ENCODE peak calls at places on chromosome 6, in five cellular contexts. T is neuronal stem cell, B is H1, A is mesenchymal stem cell, G is trophoblast cell. I is an unnamed sample.

GRCh38 chr6:158999669-159000403 is at the start of gene RSPH3:
- DNase-seq in T (peak), B (peak), A (peak), G (peak), I (peak)

GRCh38 chr6:122839477-122839876 is 50.4 kb downstream of the SMPDL3A start:
- DNase-seq in T (peak), B (peak), A (peak), G (peak), I (peak)

GRCh38 chr6:167907837-167908681 is 81.3 kb downstream of the AFDN start:
- DNase-seq in T (no peak), B (no peak), A (peak), G (peak), I (peak)

GRCh38 chr6:161462148-161462547 is 188.3 kb upstream of the AGPAT4 start:
- DNase-seq in T (no peak), B (no peak), A (no peak), G (peak), I (no peak)

GRCh38 chr6:71463061-71463460 is 174.4 kb downstream of the OGFRL1 start:
- DNase-seq in T (no peak), B (no peak), A (no peak), G (peak), I (peak)

GRCh38 chr6:36544228-36544627 is 3.1 kb downstream of the STK38 start:
- DNase-seq in T (no peak), B (no peak), A (no peak), G (no peak), I (no peak)

GRCh38 chr6:82741996-82742385 is 323.6 kb downstream of the UBE3D start:
- DNase-seq in T (peak), B (no peak), A (no peak), G (no peak), I (no peak)

GRCh38 chr6:147211831-147212230 is 7.6 kb downstream of the STXBP5 start:
- DNase-seq in T (no peak), B (no peak), A (no peak), G (no peak), I (no peak)

GRCh38 chr6:158969148-158969547 is 30.9 kb downstream of the RSPH3 start:
- DNase-seq in T (no peak), B (no peak), A (peak), G (no peak), I (no peak)

GRCh38 chr6:30450908-30451818 is 38.1 kb upstream of the HLA-E start:
- DNase-seq in T (no peak), B (no peak), A (peak), G (peak), I (peak)

GRCh38 chr6:154487367-154488275 is 22.9 kb downstream of the CNKSR3 start:
- DNase-seq in T (no peak), B (no peak), A (no peak), G (no peak), I (peak)

GRCh38 chr6:56961151-56961550 is 6.2 kb downstream of the BEND6 start:
- DNase-seq in T (no peak), B (no peak), A (no peak), G (no peak), I (no peak)

GRCh38 chr6:51568771-51569170 is 518.6 kb downstream of the PKHD1 start:
- DNase-seq in T (no peak), B (no peak), A (no peak), G (peak), I (no peak)

GRCh38 chr6:127841811-127842210 is 59.0 kb downstream of the THEMIS start:
- DNase-seq in T (no peak), B (no peak), A (peak), G (no peak), I (peak)

GRCh38 chr6:168384045-168385038 is 56.6 kb upstream of the SMOC2 start:
- DNase-seq in T (no peak), B (no peak), A (no peak), G (peak), I (no peak)

GRCh38 chr6:139686308-139686707 is 311.9 kb upstream of the CITED2 start:
- DNase-seq in T (no peak), B (no peak), A (no peak), G (peak), I (no peak)

GRCh38 chr6:137933696-137934095 is 66.6 kb downstream of the TNFAIP3 start:
- DNase-seq in T (no peak), B (no peak), A (no peak), G (peak), I (peak)

GRCh38 chr6:136753624-136754023 is 38.7 kb downstream of the MAP3K5 start:
- DNase-seq in T (no peak), B (no peak), A (no peak), G (no peak), I (no peak)

GRCh38 chr6:28775405-28776129 is 148.2 kb downstream of the TRIM27 start:
- DNase-seq in T (no peak), B (no peak), A (no peak), G (no peak), I (no peak)

GRCh38 chr6:158737710-158738615 is 81.2 kb downstream of the EZR start:
- DNase-seq in T (no peak), B (no peak), A (no peak), G (peak), I (peak)

GRCh38 chr6:15062311-15063252 is 183.3 kb upstream of the JARID2 start:
- DNase-seq in T (no peak), B (no peak), A (peak), G (peak), I (peak)

GRCh38 chr6:17012421-17013225 is 89.2 kb upstream of the STMND1 start:
- DNase-seq in T (no peak), B (no peak), A (peak), G (peak), I (peak)

GRCh38 chr6:135722679-135723078 is 128.8 kb upstream of the PDE7B start:
- DNase-seq in T (no peak), B (no peak), A (peak), G (no peak), I (peak)

GRCh38 chr6:98477231-98477630 is 357.1 kb upstream of the POU3F2 start:
- DNase-seq in T (no peak), B (no peak), A (no peak), G (no peak), I (no peak)

GRCh38 chr6:149132336-149132735 is 185.2 kb upstream of the TAB2 start:
- DNase-seq in T (no peak), B (no peak), A (no peak), G (no peak), I (no peak)

GRCh38 chr6:54695815-54696214 is 150.8 kb upstream of the FAM83B start:
- DNase-seq in T (no peak), B (no peak), A (no peak), G (no peak), I (no peak)

GRCh38 chr6:1487239-1487638 is 97.9 kb downstream of the FOXF2 start:
- DNase-seq in T (no peak), B (no peak), A (no peak), G (no peak), I (no peak)

GRCh38 chr6:1482381-1483166 is 93.2 kb downstream of the FOXF2 start:
- DNase-seq in T (no peak), B (no peak), A (no peak), G (no peak), I (peak)

GRCh38 chr6:1481326-1481725 is 92.0 kb downstream of the FOXF2 start:
- DNase-seq in T (no peak), B (no peak), A (peak), G (peak), I (peak)

GRCh38 chr6:1486387-1486786 is 97.0 kb downstream of the FOXF2 start:
- DNase-seq in T (no peak), B (no peak), A (no peak), G (no peak), I (no peak)

DNA sequence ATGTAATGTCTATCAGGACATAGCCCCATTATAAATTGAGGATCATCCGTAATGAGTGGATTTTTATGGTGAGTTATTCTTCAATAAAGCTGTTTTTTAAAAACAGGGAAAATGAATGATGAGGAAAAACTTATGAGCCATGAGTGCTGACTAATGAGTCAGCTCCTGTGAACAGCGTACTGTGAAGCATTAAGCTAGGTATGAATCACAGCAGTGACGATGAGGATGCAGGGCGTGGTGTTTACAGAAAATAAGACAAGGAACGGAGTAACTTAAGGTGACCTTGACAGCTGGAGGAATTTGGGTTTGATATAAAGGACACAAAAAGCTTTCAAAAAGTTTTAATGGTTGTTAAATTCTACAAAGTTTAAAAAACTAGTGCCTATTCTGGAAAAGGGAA is 96.3 kb downstream of the FOXF2 start:
- DNase-seq in T (no peak), B (no peak), A (peak), G (peak), I (peak)
- H3K4me3 ChIP-seq in T (no peak), B (no peak), A (no peak), G (no peak), I (no peak)

GRCh38 chr6:34993206-34993605 is 104.2 kb downstream of the ANKS1A start:
- DNase-seq in T (no peak), B (no peak), A (no peak), G (no peak), I (no peak)

GRCh38 chr6:34990971-34991560 is 102.0 kb downstream of the ANKS1A start:
- DNase-seq in T (no peak), B (no peak), A (peak), G (peak), I (peak)

GRCh38 chr6:34992353-34992752 is 103.3 kb downstream of the ANKS1A start:
- DNase-seq in T (no peak), B (no peak), A (no peak), G (peak), I (no peak)

DNA sequence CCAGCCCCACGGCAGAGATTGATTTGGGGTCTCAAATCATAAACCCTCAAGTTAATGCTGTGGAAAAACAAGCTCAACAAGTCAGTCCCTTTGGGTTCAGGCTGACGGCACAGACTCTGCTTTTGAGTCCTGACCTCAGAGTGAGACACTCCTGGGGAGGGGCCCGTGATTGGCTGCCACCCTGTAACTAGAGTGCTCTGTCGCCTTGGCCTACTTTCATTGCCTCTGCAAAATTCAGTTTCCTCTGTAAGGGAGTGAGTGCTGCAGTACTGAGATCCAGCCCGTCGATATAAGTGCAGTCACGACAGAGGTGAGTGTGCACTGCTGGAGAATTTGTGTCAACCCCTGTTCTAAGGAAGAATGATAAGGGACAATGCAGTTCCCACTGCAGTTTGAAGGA is 105.6 kb downstream of the ANKS1A start:
- DNase-seq in T (no peak), B (no peak), A (no peak), G (no peak), I (no peak)
- H3K14ac ChIP-seq in T (no peak), B (no peak), A (no peak), G (no peak), I (no peak)

GRCh38 chr6:91132461-91132860 is 545.6 kb upstream of the MAP3K7 start:
- DNase-seq in T (no peak), B (no peak), A (no peak), G (peak), I (no peak)
- H3K4me3 ChIP-seq in T (no peak), B (no peak), A (no peak), G (no peak), I (no peak)

GRCh38 chr6:49551866-49552129 is 1.3 kb downstream of the C6orf141 start:
- DNase-seq in T (no peak), B (no peak), A (no peak), G (no peak), I (no peak)

GRCh38 chr6:49549691-49550412 is 616 bp upstream of the C6orf141 start:
- DNase-seq in T (peak), B (no peak), A (no peak), G (peak), I (no peak)

GRCh38 chr6:49551126-49551865 is 828 bp downstream of the C6orf141 start:
- DNase-seq in T (peak), B (peak), A (peak), G (peak), I (no peak)

GRCh38 chr6:49548613-49549304 is 1.7 kb upstream of the C6orf141 start:
- DNase-seq in T (no peak), B (no peak), A (no peak), G (no peak), I (no peak)

GRCh38 chr6:49550413-49551125 is at the start of gene C6orf141:
- DNase-seq in T (peak), B (peak), A (peak), G (peak), I (no peak)
- H3K14ac ChIP-seq in T (peak), B (peak), A (no peak), G (no peak), I (no peak)

GRCh38 chr6:142871910-142872331 is 73.1 kb downstream of the HIVEP2 start:
- DNase-seq in T (no peak), B (no peak), A (peak), G (peak), I (peak)
- H3K4me3 ChIP-seq in T (no peak), B (no peak), A (no peak), G (no peak), I (no peak)

GRCh38 chr6:150600302-150601017 is 775 bp downstream of the PLEKHG1 start:
- DNase-seq in T (peak), B (peak), A (peak), G (peak), I (peak)

GRCh38 chr6:150598858-150599198 is 857 bp upstream of the PLEKHG1 start:
- DNase-seq in T (no peak), B (no peak), A (no peak), G (no peak), I (no peak)

GRCh38 chr6:150599199-150600002 is at the start of gene PLEKHG1:
- DNase-seq in T (peak), B (peak), A (peak), G (peak), I (no peak)

GRCh38 chr6:150598401-150598800 is 1.3 kb upstream of the PLEKHG1 start:
- DNase-seq in T (no peak), B (no peak), A (no peak), G (no peak), I (no peak)

GRCh38 chr6:150600003-150600301 is 267 bp downstream of the PLEKHG1 start:
- DNase-seq in T (peak), B (no peak), A (no peak), G (no peak), I (no peak)
- H3K14ac ChIP-seq in T (no peak), B (no peak), A (no peak), G (no peak), I (no peak)

I was measured in IMR-90.